ENCODE peak calls at places on chromosomes 7 and 10, in six cellular contexts. A is transverse colon, Z is LNCaP clone FGC, R is cardiac fibroblast, Y is lower lobe of right lung, L is HFF-Myc. K is an unnamed sample.

GRCh38 chr10:29642996-29643395 is 8.2 kb upstream of the SVIL start:
- DNase-seq in A (no peak), Z (no peak), R (peak; percentile 65), Y (no peak), L (no peak), K (no peak)

GRCh38 chr10:46542567-46543323 is 13.7 kb downstream of the GPRIN2 start:
- DNase-seq in A (peak; percentile 8), Z (no peak), R (no peak), Y (peak; percentile 45), L (no peak), K (no peak)

GRCh38 chr7:130941322-130942210 is 207.6 kb upstream of the KLF14 start:
- DNase-seq in A (peak; percentile 72), Z (peak; percentile 17), R (peak; percentile 54), Y (peak; percentile 69), L (no peak), K (no peak)

GRCh38 chr10:38043516-38043915 is 33.0 kb downstream of the ZNF33A start:
- DNase-seq in A (no peak), Z (no peak), R (no peak), Y (no peak), L (no peak), K (no peak)

GRCh38 chr7:333399-333776 is 43.4 kb downstream of the FOXL3 start:
- DNase-seq in A (peak; percentile 69), Z (no peak), R (peak; percentile 51), Y (peak; percentile 71), L (no peak), K (no peak)

GRCh38 chr10:133237241-133238065 is at the start of gene VENTX:
- DNase-seq in A (no peak), Z (no peak), R (no peak), Y (no peak), L (no peak), K (no peak)

GRCh38 chr7:81053623-81054022 is 134.8 kb upstream of the SEMA3C start:
- DNase-seq in A (no peak), Z (no peak), R (no peak), Y (no peak), L (no peak), K (peak; percentile 10)

GRCh38 chr10:130999376-131000202 is 311.9 kb downstream of the TCERG1L start:
- DNase-seq in A (no peak), Z (no peak), R (no peak), Y (no peak), L (no peak), K (no peak)

GRCh38 chr7:114759347-114760062 is 162.4 kb upstream of the MDFIC start:
- DNase-seq in A (no peak), Z (peak; percentile 0), R (peak; percentile 4), Y (no peak), L (no peak), K (no peak)

GRCh38 chr10:62386401-62387320 is 12.5 kb downstream of the ZNF365 start:
- DNase-seq in A (no peak), Z (no peak), R (peak; percentile 16), Y (no peak), L (no peak), K (no peak)

GRCh38 chr7:100152404-100152803 is 3.7 kb downstream of the LAMTOR4 start:
- DNase-seq in A (no peak), Z (no peak), R (no peak), Y (no peak), L (no peak), K (no peak)

GRCh38 chr10:36516281-36516680 is 609.1 kb upstream of the ANKRD30A start:
- DNase-seq in A (no peak), Z (no peak), R (no peak), Y (no peak), L (no peak), K (no peak)

GRCh38 chr10:62885656-62886461 is 69.7 kb upstream of the EGR2 start:
- DNase-seq in A (no peak), Z (no peak), R (peak; percentile 38), Y (no peak), L (no peak), K (no peak)

GRCh38 chr10:30013684-30014246 is 45.6 kb downstream of the JCAD start:
- DNase-seq in A (no peak), Z (peak; percentile 71), R (peak; percentile 63), Y (no peak), L (no peak), K (no peak)

GRCh38 chr10:124678566-124679240 is 65.5 kb downstream of the FAM53B start:
- DNase-seq in A (no peak), Z (no peak), R (no peak), Y (peak; percentile 20), L (no peak), K (no peak)

GRCh38 chr10:13684252-13684791 is 97.6 kb downstream of the PRPF18 start:
- DNase-seq in A (peak; percentile 43), Z (no peak), R (peak; percentile 83), Y (peak; percentile 68), L (no peak), K (no peak)

GRCh38 chr10:76916536-76916935 is 721.1 kb downstream of the KCNMA1 start:
- DNase-seq in A (no peak), Z (no peak), R (no peak), Y (no peak), L (no peak), K (no peak)

GRCh38 chr7:92496876-92497275 is 19.1 kb upstream of the ERVW-1 start:
- DNase-seq in A (no peak), Z (no peak), R (peak; percentile 35), Y (no peak), L (no peak), K (no peak)

GRCh38 chr10:70590663-70591416 is 11.7 kb downstream of the PRF1 start:
- DNase-seq in A (no peak), Z (no peak), R (no peak), Y (no peak), L (no peak), K (no peak)

GRCh38 chr7:135774284-135774683 is 25.7 kb upstream of the FAM180A start:
- DNase-seq in A (peak; percentile 20), Z (peak; percentile 96), R (peak; percentile 20), Y (no peak), L (peak; percentile 58), K (no peak)

GRCh38 chr7:45407730-45408406 is 166.3 kb upstream of the ADCY1 start:
- DNase-seq in A (no peak), Z (no peak), R (no peak), Y (no peak), L (no peak), K (no peak)

GRCh38 chr7:105932835-105933477 is 30.1 kb upstream of the CDHR3 start:
- DNase-seq in A (peak; percentile 16), Z (no peak), R (peak; percentile 84), Y (no peak), L (peak; percentile 89), K (peak; percentile 82)

GRCh38 chr10:70903262-70903921 is 15.0 kb upstream of the PCBD1 start:
- DNase-seq in A (peak; percentile 56), Z (no peak), R (peak; percentile 74), Y (no peak), L (no peak), K (no peak)

GRCh38 chr7:25207887-25208286 is 20.4 kb downstream of the NPVF start:
- DNase-seq in A (peak; percentile 38), Z (no peak), R (no peak), Y (no peak), L (no peak), K (no peak)

GRCh38 chr10:27369832-27370231 is 129.2 kb upstream of the ACBD5 start:
- DNase-seq in A (no peak), Z (no peak), R (peak; percentile 24), Y (no peak), L (no peak), K (no peak)

DNA sequence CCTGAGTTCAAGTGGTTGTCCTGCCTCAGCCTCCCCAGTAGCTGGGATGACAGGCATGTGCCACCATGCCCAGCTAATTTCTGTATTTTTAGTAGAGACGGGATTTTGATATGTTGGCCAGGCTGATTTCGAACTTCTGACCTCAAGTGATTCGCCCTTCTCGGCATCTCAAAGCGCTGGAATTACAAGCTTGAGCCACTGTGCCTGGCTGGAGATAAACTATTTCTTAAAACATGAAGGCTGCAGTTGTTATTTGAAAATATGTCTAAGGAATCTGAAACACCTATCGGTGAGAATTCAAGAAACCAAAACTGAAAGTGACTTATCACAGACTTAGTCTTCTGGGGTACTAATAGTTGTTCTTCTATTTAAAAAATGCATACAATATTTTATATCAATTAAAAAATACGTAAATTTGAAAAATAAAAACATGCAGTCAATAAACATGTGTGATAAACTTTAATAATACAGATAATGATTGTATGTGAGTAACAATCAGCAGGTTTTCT is 176.9 kb upstream of the PRSS58 start:
- DNase-seq in A (no peak), Z (no peak), R (no peak), Y (no peak), L (no peak), K (no peak)
- H3K4me3 ChIP-seq in A (no peak overlapping the region), Z (no peak overlapping the region), R (no peak overlapping the region), Y (no peak overlapping the region), L (no peak overlapping the region), K (no peak overlapping the region)

GRCh38 chr7:158781976-158782637 is 47.2 kb downstream of the ESYT2 start:
- DNase-seq in A (no peak), Z (no peak), R (no peak), Y (no peak), L (no peak), K (no peak)

GRCh38 chr7:158784270-158784669 is 45.0 kb downstream of the ESYT2 start:
- DNase-seq in A (no peak), Z (no peak), R (no peak), Y (no peak), L (no peak), K (no peak)

GRCh38 chr7:158783595-158783994 is 45.7 kb downstream of the ESYT2 start:
- DNase-seq in A (no peak), Z (no peak), R (no peak), Y (no peak), L (no peak), K (no peak)

GRCh38 chr7:158781217-158781975 is 47.9 kb downstream of the ESYT2 start:
- DNase-seq in A (no peak), Z (no peak), R (no peak), Y (no peak), L (no peak), K (no peak)

GRCh38 chr7:158782638-158783490 is 46.4 kb downstream of the ESYT2 start:
- DNase-seq in A (peak; percentile 41), Z (no peak), R (peak; percentile 60), Y (peak; percentile 54), L (no peak), K (no peak)
- TF ChIP-seq CTCF in A (peak; percentile 45), Z (no peak), R (peak; percentile 44), Y (peak; percentile 44), L (peak; percentile 22), K (peak; percentile 17)

DNA sequence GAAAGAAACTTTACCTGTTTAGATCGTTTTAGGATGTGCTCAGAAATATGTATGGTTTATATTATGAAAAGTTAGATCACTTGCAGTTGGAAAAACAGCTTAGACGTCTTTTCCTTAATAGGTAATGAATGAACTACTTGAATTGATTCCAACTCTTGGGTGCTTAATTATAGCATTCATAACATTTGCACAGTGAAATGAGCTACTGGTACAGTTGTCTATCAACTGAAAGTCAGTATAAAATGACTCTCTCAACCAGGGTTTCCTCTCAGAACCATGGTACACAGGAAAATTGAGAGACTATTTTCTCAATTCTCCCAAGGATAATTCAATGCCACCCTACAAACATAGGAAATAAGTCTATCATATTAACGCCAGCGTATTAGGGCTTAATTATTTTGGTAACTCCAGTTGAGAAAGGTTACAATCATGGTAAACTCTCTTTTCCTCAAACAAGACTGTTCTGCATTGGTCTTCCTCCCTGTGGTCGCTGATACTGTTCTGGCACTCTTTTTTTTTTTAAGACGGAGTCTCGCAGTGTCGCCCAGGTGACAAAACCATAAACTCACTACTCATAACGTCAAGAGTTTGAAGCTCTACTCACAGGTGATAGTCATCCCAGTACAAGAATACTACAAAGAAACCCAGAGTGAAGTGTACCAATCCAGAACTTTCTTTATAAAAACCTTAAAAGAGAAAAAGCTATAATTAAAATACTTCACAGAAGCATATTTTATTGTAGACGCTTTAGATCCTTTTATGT is 2.0 kb downstream of the ANLN start:
- DNase-seq in A (no peak), Z (no peak), R (peak; percentile 12), Y (no peak), L (no peak), K (no peak)
- H3K4me3 ChIP-seq in A (no peak overlapping the region), Z (peak overlapping the region; percentile 96), R (peak overlapping the region; percentile 80), Y (no peak overlapping the region), L (peak overlapping the region; percentile 98), K (peak overlapping the region; percentile 83)

GRCh38 chr7:121373177-121373576 is 22.9 kb downstream of the FAM3C start:
- DNase-seq in A (no peak), Z (no peak), R (no peak), Y (no peak), L (no peak), K (no peak)
- TF ChIP-seq CTCF in A (no peak), Z (no peak), R (no peak), Y (no peak), L (no peak), K (no peak)

K was measured in AG04449.